ENCODE peak calls at places on chromosomes 4 and X, in six cellular contexts. Z is HEK293T; D is fibroblast of pulmonary artery; M is CD8-positive, alpha-beta T cell; T is EL; E is A549. G is an unnamed sample.

GRCh38 chr4:168484626-168485025 is 4.3 kb upstream of the DDX60L start:
- DNase-seq in E (no peak), Z (no peak), D (peak; percentile 79), M (no peak), T (peak; percentile 85), G (no peak)

GRCh38 chrX:116239944-116240391 is 69.4 kb downstream of the AGTR2 start:
- DNase-seq in E (no peak), D (peak; percentile 31), T (peak; percentile 31), Z (no peak), M (no peak), G (no peak)

GRCh38 chr4:181647396-181648107 is 595.6 kb upstream of the TENM3 start:
- DNase-seq in D (peak; percentile 24), M (no peak), Z (peak; percentile 25), T (peak; percentile 31), E (no peak), G (no peak)

GRCh38 chr4:94598758-94599157 is 147.0 kb downstream of the PDLIM5 start:
- DNase-seq in D (no peak), T (no peak), M (no peak), Z (no peak), E (no peak), G (no peak)

GRCh38 chrX:69102805-69103204 is 62.4 kb downstream of the PJA1 start:
- DNase-seq in Z (no peak), E (no peak), M (no peak), T (no peak), D (no peak), G (no peak)

GRCh38 chr4:101345271-101345595 is 2.1 kb downstream of the PPP3CA start:
- DNase-seq in M (no peak), T (no peak), D (no peak), E (no peak), Z (no peak), G (no peak)

GRCh38 chr4:149120331-149121014 is 678.3 kb upstream of the NR3C2 start:
- DNase-seq in D (peak; percentile 59), Z (no peak), E (no peak), M (no peak), T (peak; percentile 8), G (no peak)

GRCh38 chr4:95220205-95221175 is 328.3 kb downstream of the UNC5C start:
- DNase-seq in T (no peak), M (no peak), Z (no peak), D (no peak), E (no peak), G (no peak)

GRCh38 chrX:7514871-7515599 is 327.9 kb upstream of the VCX start:
- DNase-seq in E (no peak), D (no peak), M (no peak), T (peak; percentile 59), Z (no peak), G (no peak)

GRCh38 chr4:150140774-150141400 is 62.6 kb downstream of the DCLK2 start:
- DNase-seq in M (no peak), Z (no peak), T (peak; percentile 76), E (no peak), D (peak; percentile 68), G (no peak)

GRCh38 chr4:81405900-81406401 is 65.8 kb downstream of the RASGEF1B start:
- DNase-seq in E (peak; percentile 29), D (peak; percentile 86), T (peak; percentile 64), Z (peak; percentile 60), M (no peak), G (peak; percentile 13)

GRCh38 chrX:20412871-20413486 is 146.3 kb upstream of the RPS6KA3 start:
- DNase-seq in M (peak; percentile 29), E (no peak), Z (no peak), D (no peak), T (no peak), G (no peak)

G was measured in GM12878.